ENCODE peak calls at places on chromosomes 6 and 20, in nine cellular contexts. One of them, this sample, is unnamed. For H3K36me3, the result is how much of the 10 kb centered on the place peaks cover.

GRCh38 chr20:46973801-46974200 is 79.2 kb downstream of the EYA2 start:
- DNase-seq in endothelial cell of umbilical vein: no peak
- DNase-seq in IMR-90: no peak
- DNase-seq in Peyer's patch: no peak
- DNase-seq in body of pancreas: no peak
- DNase-seq in heart left ventricle: no peak
- DNase-seq in HCT116: no peak
- DNase-seq in spleen: no peak
- DNase-seq in K562: no peak
- DNase-seq in this sample: no peak

GRCh38 chr6:44177691-44178423 is 19.2 kb downstream of the CAPN11 start:
- DNase-seq in spleen: no peak
- DNase-seq in IMR-90: peak
- DNase-seq in K562: no peak
- DNase-seq in body of pancreas: peak
- DNase-seq in heart left ventricle: peak
- DNase-seq in endothelial cell of umbilical vein: peak
- DNase-seq in HCT116: no peak
- DNase-seq in Peyer's patch: peak
- DNase-seq in this sample: peak

GRCh38 chr6:166751051-166751595 is 124.1 kb upstream of the RPS6KA2 start:
- DNase-seq in HCT116: no peak
- DNase-seq in body of pancreas: no peak
- DNase-seq in K562: no peak
- DNase-seq in IMR-90: no peak
- DNase-seq in endothelial cell of umbilical vein: no peak
- DNase-seq in heart left ventricle: no peak
- DNase-seq in Peyer's patch: peak
- DNase-seq in spleen: peak
- DNase-seq in this sample: no peak

GRCh38 chr6:119562168-119562567 is 212.6 kb upstream of the MAN1A1 start:
- DNase-seq in endothelial cell of umbilical vein: no peak
- DNase-seq in K562: no peak
- DNase-seq in body of pancreas: no peak
- DNase-seq in spleen: no peak
- DNase-seq in Peyer's patch: no peak
- DNase-seq in IMR-90: no peak
- DNase-seq in HCT116: no peak
- DNase-seq in heart left ventricle: no peak
- DNase-seq in this sample: no peak

GRCh38 chr20:20498081-20498861 is 130.4 kb downstream of the INSM1 start:
- DNase-seq in endothelial cell of umbilical vein: no peak
- DNase-seq in body of pancreas: no peak
- DNase-seq in spleen: no peak
- DNase-seq in K562: no peak
- DNase-seq in HCT116: no peak
- DNase-seq in heart left ventricle: no peak
- DNase-seq in IMR-90: peak
- DNase-seq in Peyer's patch: no peak
- DNase-seq in this sample: no peak

GRCh38 chr6:106370639-106371038 is 10.1 kb downstream of the CRYBG1 start:
- DNase-seq in HCT116: peak
- DNase-seq in K562: no peak
- DNase-seq in endothelial cell of umbilical vein: no peak
- DNase-seq in Peyer's patch: no peak
- DNase-seq in body of pancreas: no peak
- DNase-seq in heart left ventricle: no peak
- DNase-seq in spleen: no peak
- DNase-seq in IMR-90: no peak
- DNase-seq in this sample: no peak

GRCh38 chr6:26388441-26388840 is 5.5 kb downstream of the BTN2A2 start:
- DNase-seq in Peyer's patch: no peak
- DNase-seq in heart left ventricle: no peak
- DNase-seq in spleen: no peak
- DNase-seq in body of pancreas: no peak
- DNase-seq in HCT116: no peak
- DNase-seq in IMR-90: peak
- DNase-seq in endothelial cell of umbilical vein: no peak
- DNase-seq in K562: no peak
- DNase-seq in this sample: no peak

GRCh38 chr6:161048636-161049035 is 57.1 kb downstream of the MAP3K4 start:
- DNase-seq in endothelial cell of umbilical vein: no peak
- DNase-seq in K562: no peak
- DNase-seq in heart left ventricle: no peak
- DNase-seq in HCT116: no peak
- DNase-seq in Peyer's patch: no peak
- DNase-seq in IMR-90: peak
- DNase-seq in body of pancreas: no peak
- DNase-seq in spleen: no peak
- DNase-seq in this sample: no peak

GRCh38 chr6:22149501-22150490 is 147.0 kb downstream of the PRL start:
- DNase-seq in endothelial cell of umbilical vein: no peak
- DNase-seq in spleen: no peak
- DNase-seq in body of pancreas: no peak
- DNase-seq in HCT116: no peak
- DNase-seq in heart left ventricle: no peak
- DNase-seq in K562: no peak
- DNase-seq in IMR-90: peak
- DNase-seq in Peyer's patch: no peak
- DNase-seq in this sample: peak

GRCh38 chr20:20084296-20084752 is 32.0 kb downstream of the CFAP61 start:
- DNase-seq in HCT116: no peak
- DNase-seq in IMR-90: no peak
- DNase-seq in body of pancreas: no peak
- DNase-seq in heart left ventricle: no peak
- DNase-seq in spleen: no peak
- DNase-seq in endothelial cell of umbilical vein: no peak
- DNase-seq in K562: no peak
- DNase-seq in Peyer's patch: no peak
- DNase-seq in this sample: no peak

GRCh38 chr6:148388477-148388876 is 45.8 kb downstream of the SASH1 start:
- DNase-seq in Peyer's patch: no peak
- DNase-seq in body of pancreas: no peak
- DNase-seq in spleen: no peak
- DNase-seq in IMR-90: no peak
- DNase-seq in heart left ventricle: no peak
- DNase-seq in endothelial cell of umbilical vein: no peak
- DNase-seq in K562: no peak
- DNase-seq in HCT116: no peak
- DNase-seq in this sample: no peak

GRCh38 chr6:148138478-148138877 is 204.2 kb upstream of the SASH1 start:
- DNase-seq in K562: no peak
- DNase-seq in heart left ventricle: no peak
- DNase-seq in endothelial cell of umbilical vein: peak
- DNase-seq in HCT116: no peak
- DNase-seq in IMR-90: no peak
- DNase-seq in spleen: no peak
- DNase-seq in body of pancreas: no peak
- DNase-seq in Peyer's patch: no peak
- DNase-seq in this sample: no peak

GRCh38 chr20:56630086-56630493 is 984 bp downstream of the TFAP2C start:
- DNase-seq in spleen: no peak
- DNase-seq in IMR-90: no peak
- DNase-seq in Peyer's patch: no peak
- DNase-seq in K562: peak
- DNase-seq in endothelial cell of umbilical vein: no peak
- DNase-seq in heart left ventricle: no peak
- DNase-seq in HCT116: peak
- DNase-seq in body of pancreas: peak
- DNase-seq in this sample: peak

GRCh38 chr20:56631318-56631989 is 2.3 kb downstream of the TFAP2C start:
- DNase-seq in IMR-90: no peak
- DNase-seq in K562: no peak
- DNase-seq in HCT116: no peak
- DNase-seq in heart left ventricle: no peak
- DNase-seq in body of pancreas: no peak
- DNase-seq in spleen: no peak
- DNase-seq in Peyer's patch: no peak
- DNase-seq in endothelial cell of umbilical vein: no peak
- DNase-seq in this sample: no peak

GRCh38 chr20:56630506-56631317 is 1.6 kb downstream of the TFAP2C start:
- DNase-seq in endothelial cell of umbilical vein: no peak
- DNase-seq in K562: no peak
- DNase-seq in IMR-90: no peak
- DNase-seq in HCT116: no peak
- DNase-seq in body of pancreas: no peak
- DNase-seq in heart left ventricle: no peak
- DNase-seq in spleen: no peak
- DNase-seq in Peyer's patch: no peak
- DNase-seq in this sample: no peak

GRCh38 chr20:56634307-56634706 is 5.2 kb downstream of the TFAP2C start:
- DNase-seq in IMR-90: no peak
- DNase-seq in heart left ventricle: no peak
- DNase-seq in K562: no peak
- DNase-seq in HCT116: no peak
- DNase-seq in endothelial cell of umbilical vein: no peak
- DNase-seq in Peyer's patch: no peak
- DNase-seq in spleen: no peak
- DNase-seq in body of pancreas: no peak
- DNase-seq in this sample: no peak

DNA sequence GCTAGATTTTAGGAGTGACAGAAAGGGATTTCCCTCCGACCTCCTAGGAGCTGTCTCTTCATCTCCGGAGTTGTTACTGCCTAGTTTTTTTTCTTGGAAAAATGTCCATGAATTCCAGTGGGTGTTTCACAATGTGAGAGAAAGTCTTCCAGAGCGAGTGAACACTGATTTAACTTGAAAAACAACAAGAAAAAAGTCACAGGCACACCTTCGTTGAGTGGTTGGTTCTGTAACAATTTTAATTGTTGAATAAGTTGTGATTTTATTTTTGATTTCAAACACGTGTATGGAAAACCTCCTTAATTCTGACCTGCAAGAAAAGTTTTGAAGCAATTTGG is 2.9 kb downstream of the TFAP2C start:
- DNase-seq in spleen: no peak
- DNase-seq in IMR-90: no peak
- DNase-seq in endothelial cell of umbilical vein: no peak
- DNase-seq in Peyer's patch: no peak
- DNase-seq in HCT116: no peak
- DNase-seq in body of pancreas: no peak
- DNase-seq in K562: no peak
- DNase-seq in heart left ventricle: no peak
- DNase-seq in this sample: no peak
- H3K4me3 ChIP-seq in spleen: no peak
- H3K4me3 ChIP-seq in IMR-90: no peak
- H3K4me3 ChIP-seq in endothelial cell of umbilical vein: no peak
- H3K4me3 ChIP-seq in Peyer's patch: no peak
- H3K4me3 ChIP-seq in HCT116: no peak
- H3K4me3 ChIP-seq in body of pancreas: no peak
- H3K4me3 ChIP-seq in K562: no peak
- H3K4me3 ChIP-seq in heart left ventricle: no peak
- H3K4me3 ChIP-seq in this sample: no peak

GRCh38 chr6:140806431-140806830 is 1326.3 kb upstream of the GJE1 start:
- DNase-seq in IMR-90: peak
- DNase-seq in Peyer's patch: no peak
- DNase-seq in endothelial cell of umbilical vein: no peak
- DNase-seq in K562: no peak
- DNase-seq in HCT116: no peak
- DNase-seq in heart left ventricle: no peak
- DNase-seq in spleen: no peak
- DNase-seq in body of pancreas: no peak
- DNase-seq in this sample: no peak

GRCh38 chr6:140809694-140810101 is 1323.0 kb upstream of the GJE1 start:
- DNase-seq in IMR-90: no peak
- DNase-seq in heart left ventricle: no peak
- DNase-seq in spleen: no peak
- DNase-seq in HCT116: no peak
- DNase-seq in endothelial cell of umbilical vein: no peak
- DNase-seq in Peyer's patch: no peak
- DNase-seq in body of pancreas: no peak
- DNase-seq in K562: no peak
- DNase-seq in this sample: no peak

GRCh38 chr6:140816696-140817095 is 1316.0 kb upstream of the GJE1 start:
- DNase-seq in K562: no peak
- DNase-seq in Peyer's patch: no peak
- DNase-seq in spleen: no peak
- DNase-seq in endothelial cell of umbilical vein: no peak
- DNase-seq in heart left ventricle: no peak
- DNase-seq in HCT116: no peak
- DNase-seq in IMR-90: no peak
- DNase-seq in body of pancreas: no peak
- DNase-seq in this sample: no peak

GRCh38 chr6:140812636-140813035 is 1320.1 kb upstream of the GJE1 start:
- DNase-seq in body of pancreas: no peak
- DNase-seq in IMR-90: no peak
- DNase-seq in Peyer's patch: no peak
- DNase-seq in endothelial cell of umbilical vein: no peak
- DNase-seq in heart left ventricle: no peak
- DNase-seq in spleen: no peak
- DNase-seq in HCT116: no peak
- DNase-seq in K562: no peak
- DNase-seq in this sample: no peak

GRCh38 chr6:140811642-140812041 is 1321.1 kb upstream of the GJE1 start:
- DNase-seq in HCT116: no peak
- DNase-seq in K562: no peak
- DNase-seq in spleen: no peak
- DNase-seq in Peyer's patch: no peak
- DNase-seq in heart left ventricle: no peak
- DNase-seq in body of pancreas: no peak
- DNase-seq in endothelial cell of umbilical vein: no peak
- DNase-seq in IMR-90: no peak
- DNase-seq in this sample: no peak
- TF ChIP-seq POLR2A in HCT116: no peak
- TF ChIP-seq POLR2A in K562: no peak
- TF ChIP-seq POLR2A in spleen: no peak
- TF ChIP-seq POLR2A in Peyer's patch: no peak
- TF ChIP-seq POLR2A in heart left ventricle: no peak
- TF ChIP-seq POLR2A in body of pancreas: no peak
- TF ChIP-seq POLR2A in endothelial cell of umbilical vein: no peak
- TF ChIP-seq POLR2A in IMR-90: no peak
- TF ChIP-seq POLR2A in this sample: no peak

DNA sequence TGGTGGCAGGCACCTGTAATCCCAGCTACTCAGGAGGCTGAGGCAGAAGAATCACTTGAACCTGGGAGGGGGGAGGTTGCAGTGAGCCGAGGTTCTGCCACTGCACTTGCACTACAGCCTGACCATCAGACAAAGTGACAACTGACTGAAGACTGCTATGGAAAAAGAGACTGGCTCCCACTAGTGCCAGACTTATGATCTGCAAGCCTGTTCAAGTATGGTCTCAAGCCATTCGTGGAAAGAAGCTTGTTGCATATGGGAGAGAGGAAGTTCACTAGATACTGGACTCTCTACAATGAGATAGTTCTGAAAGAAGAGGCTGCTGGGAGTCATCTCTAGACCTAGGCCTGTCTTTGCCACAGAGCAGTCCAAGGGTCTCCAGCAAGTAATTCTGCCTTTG is 26.7 kb downstream of the MDN1 start:
- DNase-seq in heart left ventricle: no peak
- DNase-seq in HCT116: peak
- DNase-seq in body of pancreas: no peak
- DNase-seq in spleen: no peak
- DNase-seq in IMR-90: peak
- DNase-seq in endothelial cell of umbilical vein: peak
- DNase-seq in Peyer's patch: peak
- DNase-seq in K562: no peak
- DNase-seq in this sample: no peak
- H3K36me3 ChIP-seq in heart left ventricle: under half
- H3K36me3 ChIP-seq in HCT116: under half
- H3K36me3 ChIP-seq in body of pancreas: under half
- H3K36me3 ChIP-seq in spleen: under half
- H3K36me3 ChIP-seq in IMR-90: under half
- H3K36me3 ChIP-seq in endothelial cell of umbilical vein: under half
- H3K36me3 ChIP-seq in Peyer's patch: under half
- H3K36me3 ChIP-seq in K562: half or more
- H3K36me3 ChIP-seq in this sample: under half

GRCh38 chr6:110414669-110415296 is 592 bp downstream of the DDO start:
- DNase-seq in heart left ventricle: no peak
- DNase-seq in body of pancreas: no peak
- DNase-seq in HCT116: no peak
- DNase-seq in endothelial cell of umbilical vein: no peak
- DNase-seq in Peyer's patch: no peak
- DNase-seq in IMR-90: no peak
- DNase-seq in K562: no peak
- DNase-seq in spleen: no peak
- DNase-seq in this sample: no peak
- H3K4me3 ChIP-seq in heart left ventricle: peak
- H3K4me3 ChIP-seq in body of pancreas: no peak
- H3K4me3 ChIP-seq in HCT116: no peak
- H3K4me3 ChIP-seq in endothelial cell of umbilical vein: no peak
- H3K4me3 ChIP-seq in Peyer's patch: peak
- H3K4me3 ChIP-seq in IMR-90: no peak
- H3K4me3 ChIP-seq in K562: no peak
- H3K4me3 ChIP-seq in spleen: peak
- H3K4me3 ChIP-seq in this sample: no peak